ENCODE peak calls at places on chromosomes 4 and X, in seven cellular contexts. S is esophagus muscularis mucosa; N is CD8-positive, alpha-beta T cell; D is ecto neural progenitor cell; O is NCI-H510A; R is T-helper 2 cell; E is foreskin keratinocyte. W is an unnamed sample.
A peak's percentile ranks its signal among the peaks of the same experiment; 100 is the strongest.

GRCh38 chr4:184473515-184474260 is 662 bp downstream of the IRF2 start:
- DNase-seq in S (no peak), N (peak; percentile 21), D (peak; percentile 76), O (no peak), R (peak; percentile 20), E (peak; percentile 36), W (no peak)

GRCh38 chrX:107834273-107835201 is 8.9 kb downstream of the MID2 start:
- DNase-seq in S (no peak), N (no peak), D (no peak), O (no peak), R (no peak), E (no peak), W (no peak)

GRCh38 chr4:52939325-52939724 is 77.2 kb downstream of the RASL11B start:
- DNase-seq in S (no peak), N (no peak), D (no peak), O (no peak), R (no peak), E (peak; percentile 25), W (no peak)

GRCh38 chr4:100984901-100985300 is 362.4 kb downstream of the PPP3CA start:
- DNase-seq in S (no peak), N (no peak), D (no peak), O (no peak), R (no peak), E (peak; percentile 56), W (no peak)

GRCh38 chr4:140359571-140360427 is 13.6 kb upstream of the SCOC start:
- DNase-seq in S (no peak), N (peak; percentile 44), D (peak; percentile 78), O (peak; percentile 29), R (peak; percentile 62), E (peak; percentile 75), W (peak; percentile 6)

GRCh38 chrX:77962068-77962902 is 7.2 kb downstream of the PGAM4 start:
- DNase-seq in S (no peak), N (no peak), D (no peak), O (no peak), R (no peak), E (no peak), W (no peak)

GRCh38 chr4:41174444-41174843 is 39.9 kb downstream of the APBB2 start:
- DNase-seq in S (no peak), N (no peak), D (no peak), O (no peak), R (no peak), E (peak; percentile 46), W (no peak)

GRCh38 chr4:145828802-145829485 is 109.7 kb downstream of the ZNF827 start:
- DNase-seq in S (no peak), N (no peak), D (no peak), O (no peak), R (no peak), E (no peak), W (no peak)

GRCh38 chr4:37602454-37603069 is 83.6 kb downstream of the RELL1 start:
- DNase-seq in S (no peak), N (no peak), D (no peak), O (no peak), R (no peak), E (no peak), W (no peak)

GRCh38 chr4:2304877-2305561 is 43.1 kb upstream of the MXD4 start:
- DNase-seq in S (peak; percentile 85), N (no peak), D (no peak), O (no peak), R (no peak), E (no peak), W (no peak)

GRCh38 chrX:130060122-130061069 is 49.9 kb downstream of the ELF4 start:
- DNase-seq in S (no peak), N (peak; percentile 54), D (peak; percentile 90), O (peak; percentile 41), R (peak; percentile 73), E (peak; percentile 39), W (no peak)

GRCh38 chr4:101349346-101350064 is 2.2 kb upstream of the PPP3CA start:
- DNase-seq in S (no peak), N (no peak), D (no peak), O (no peak), R (no peak), E (peak; percentile 95), W (peak; percentile 81)

GRCh38 chr4:188779586-188779985 is 640.3 kb downstream of the TRIML1 start:
- DNase-seq in S (no peak), N (no peak), D (no peak), O (no peak), R (no peak), E (peak; percentile 29), W (peak; percentile 1)

GRCh38 chr4:8191136-8191747 is 7.8 kb upstream of the SH3TC1 start:
- DNase-seq in S (peak; percentile 93), N (no peak), D (no peak), O (no peak), R (no peak), E (peak; percentile 68), W (no peak)

GRCh38 chr4:130632731-130633604 is 1537.0 kb downstream of the C4orf33 start:
- DNase-seq in S (no peak), N (no peak), D (no peak), O (no peak), R (no peak), E (no peak), W (no peak)

GRCh38 chr4:12701384-12701783 is 782.8 kb downstream of the RAB28 start:
- DNase-seq in S (no peak), N (no peak), D (no peak), O (no peak), R (no peak), E (no peak), W (no peak)

GRCh38 chr4:147955827-147956565 is 224.1 kb downstream of the ARHGAP10 start:
- DNase-seq in S (no peak), N (no peak), D (no peak), O (no peak), R (no peak), E (peak; percentile 22), W (no peak)

GRCh38 chr4:72909461-72909860 is 160.1 kb downstream of the COX18 start:
- DNase-seq in S (no peak), N (no peak), D (no peak), O (no peak), R (no peak), E (no peak), W (no peak)